ENCODE peak calls at places on chromosomes 11 and 22, in four cellular contexts. T, J, U and Q are unnamed samples.

GRCh38 chr11:43758942-43759341 is 78.4 kb downstream of the HSD17B12 start:
- DNase-seq in T (no peak), J (no peak), U (no peak), Q (no peak)

GRCh38 chr11:19675397-19675796 is 37.2 kb upstream of the NAV2 start:
- DNase-seq in T (no peak), J (no peak), U (no peak), Q (no peak)

GRCh38 chr11:110481523-110481922 is 51.8 kb downstream of the FDX1 start:
- DNase-seq in T (no peak), J (no peak), U (no peak), Q (no peak)

GRCh38 chr11:118437736-118438125 is 1.4 kb downstream of the KMT2A start:
- DNase-seq in T (peak; percentile 66), J (no peak), U (peak; percentile 1), Q (peak; percentile 73)

GRCh38 chr11:75593337-75593915 is 31.4 kb downstream of the SERPINH1 start:
- DNase-seq in T (no peak), J (no peak), U (no peak), Q (no peak)

GRCh38 chr11:123546515-123546914 is 107.9 kb downstream of the SCN3B start:
- DNase-seq in T (no peak), J (no peak), U (no peak), Q (no peak)

GRCh38 chr11:34721646-34722045 is 100.8 kb downstream of the EHF start:
- DNase-seq in T (no peak), J (no peak), U (no peak), Q (no peak)

GRCh38 chr22:48559647-48560388 is 1267.9 kb downstream of the BRD1 start:
- DNase-seq in T (no peak), J (no peak), U (no peak), Q (no peak)

GRCh38 chr11:68968306-68969255 is 12.2 kb downstream of the MRGPRD start:
- DNase-seq in T (no peak), J (no peak), U (no peak), Q (no peak)

GRCh38 chr22:35728639-35729308 is 11.1 kb downstream of the APOL5 start:
- DNase-seq in T (no peak), J (no peak), U (no peak), Q (no peak)

GRCh38 chr11:14673824-14674432 is 30.3 kb downstream of the PDE3B start:
- DNase-seq in T (no peak), J (no peak), U (no peak), Q (no peak)

GRCh38 chr11:103633037-103633788 is 403.2 kb upstream of the DDI1 start:
- DNase-seq in T (no peak), J (no peak), U (no peak), Q (no peak)

GRCh38 chr11:65915821-65916251 is 3.0 kb downstream of the C11orf68 start:
- DNase-seq in T (no peak), J (peak; percentile 85), U (no peak), Q (no peak)

GRCh38 chr22:48503035-48503625 is 1324.5 kb downstream of the BRD1 start:
- DNase-seq in T (no peak), J (no peak), U (no peak), Q (no peak)